ENCODE peak calls at places on chromosome 3, in nine cellular contexts. V is GM23338, P is HL-60, B is A549, J is Panc1, S is GM12878, N is K562, D is HepG2, F is HCT116. X is an unnamed sample.

GRCh38 chr3:158617982-158618875 is 26.1 kb upstream of the GFM1 start:
- DNase-seq in D (no peak), P (no peak), B (no peak), F (peak; percentile 1), V (peak; percentile 21), J (no peak), S (no peak), N (no peak), X (no peak)

GRCh38 chr3:109115451-109115850 is 2.5 kb downstream of the MORC1 start:
- DNase-seq in S (no peak), V (no peak), F (no peak), N (no peak), J (no peak), D (no peak), P (no peak), B (no peak), X (no peak)

GRCh38 chr3:161413127-161413854 is 42.0 kb upstream of the SPTSSB start:
- DNase-seq in V (no peak), J (no peak), N (no peak), D (no peak), F (no peak), S (no peak), B (no peak), P (no peak), X (no peak)

GRCh38 chr3:115068799-115069198 is 78.3 kb downstream of the ZBTB20 start:
- DNase-seq in B (no peak), S (no peak), P (no peak), D (no peak), J (no peak), F (no peak), V (no peak), N (no peak), X (no peak)

GRCh38 chr3:127652246-127652995 is 20.3 kb upstream of the ABTB1 start:
- DNase-seq in N (peak; percentile 49), J (peak; percentile 36), B (peak; percentile 70), V (peak; percentile 91), S (no peak), D (peak; percentile 37), P (peak; percentile 40), F (peak; percentile 41), X (peak; percentile 79)

GRCh38 chr3:40387001-40387894 is at the start of gene ENTPD3:
- DNase-seq in N (peak; percentile 82), D (no peak), P (no peak), F (no peak), V (peak; percentile 87), B (no peak), S (no peak), J (no peak), X (peak; percentile 46)

GRCh38 chr3:58608648-58609047 is 31.5 kb upstream of the FAM107A start:
- DNase-seq in V (no peak), B (no peak), P (no peak), F (no peak), D (no peak), J (no peak), S (no peak), N (no peak), X (no peak)

GRCh38 chr3:46107682-46108081 is 80.4 kb upstream of the XCR1 start:
- DNase-seq in V (no peak), D (no peak), J (no peak), B (no peak), S (no peak), N (no peak), P (no peak), F (no peak), X (no peak)

GRCh38 chr3:118884748-118885206 is 149.9 kb downstream of the IGSF11 start:
- DNase-seq in P (peak; percentile 54), D (peak; percentile 18), V (peak; percentile 74), S (no peak), B (peak; percentile 40), N (peak; percentile 32), F (peak; percentile 23), J (peak; percentile 43), X (peak; percentile 57)

GRCh38 chr3:97692831-97693230 is 71.7 kb upstream of the ARL6 start:
- DNase-seq in J (no peak), B (no peak), V (no peak), N (no peak), P (no peak), S (no peak), F (no peak), D (no peak), X (no peak)

GRCh38 chr3:11551019-11551418 is 92.7 kb downstream of the VGLL4 start:
- DNase-seq in F (no peak), N (no peak), V (no peak), S (no peak), P (no peak), B (no peak), J (no peak), D (no peak), X (no peak)

GRCh38 chr3:96756516-96756915 is 57.9 kb upstream of the EPHA6 start:
- DNase-seq in F (no peak), V (no peak), P (no peak), D (peak; percentile 18), B (no peak), N (no peak), J (no peak), S (no peak), X (no peak)

GRCh38 chr3:41327718-41328117 is 128.4 kb downstream of the CTNNB1 start:
- DNase-seq in D (no peak), J (no peak), F (no peak), P (no peak), B (no peak), V (no peak), N (no peak), S (no peak), X (no peak)

GRCh38 chr3:52233968-52234367 is 5.0 kb downstream of the TWF2 start:
- DNase-seq in F (no peak), J (no peak), V (no peak), P (no peak), D (no peak), S (no peak), B (no peak), N (no peak), X (no peak)

GRCh38 chr3:123344175-123344908 is 104.5 kb downstream of the ADCY5 start:
- DNase-seq in S (no peak), N (no peak), F (no peak), P (no peak), B (no peak), V (peak; percentile 45), D (no peak), J (no peak), X (no peak)

GRCh38 chr3:171192176-171192854 is 165.8 kb upstream of the SLC2A2 start:
- DNase-seq in P (no peak), S (no peak), V (no peak), B (peak; percentile 1), N (peak; percentile 81), F (peak; percentile 92), J (no peak), D (no peak), X (no peak)

GRCh38 chr3:71461749-71462483 is 121.6 kb downstream of the FOXP1 start:
- DNase-seq in V (no peak), D (no peak), B (no peak), N (no peak), P (no peak), J (no peak), F (no peak), S (no peak), X (no peak)

GRCh38 chr3:133882986-133883586 is 12.6 kb downstream of the RAB6B start:
- DNase-seq in S (no peak), P (no peak), B (no peak), N (no peak), V (no peak), J (no peak), F (no peak), D (no peak), X (no peak)

GRCh38 chr3:4351164-4351855 is 48.1 kb downstream of the SETMAR start:
- DNase-seq in P (peak; percentile 14), S (no peak), F (no peak), B (no peak), D (no peak), N (peak; percentile 71), J (no peak), V (no peak), X (no peak)

GRCh38 chr3:18868911-18869689 is 279.2 kb upstream of the KCNH8 start:
- DNase-seq in F (no peak), B (no peak), N (no peak), V (no peak), S (no peak), J (no peak), D (no peak), P (no peak), X (no peak)

DNA sequence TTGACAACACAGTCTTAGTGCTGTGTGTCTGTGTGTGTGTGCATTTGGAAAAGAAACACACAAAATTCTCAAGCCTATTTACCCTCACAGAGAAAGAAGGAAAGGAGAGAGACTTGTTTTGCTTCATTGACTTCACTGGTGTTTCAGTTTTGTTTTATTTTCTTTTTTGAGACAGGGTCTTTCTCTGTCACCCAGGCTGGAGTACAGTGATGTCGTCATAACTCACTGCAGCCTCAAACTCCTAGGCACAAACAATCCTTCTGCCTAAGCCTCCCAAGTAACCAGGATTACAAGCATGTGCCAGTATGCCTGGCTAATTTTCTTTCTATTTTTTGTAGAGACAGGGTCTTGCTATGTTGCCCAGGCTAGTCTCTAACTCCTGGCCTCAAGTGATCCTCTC is 636.9 kb downstream of the TAFA4 start:
- DNase-seq in J (no peak), V (no peak), F (no peak), P (no peak), S (no peak), D (no peak), B (no peak), N (no peak), X (no peak)
- TF ChIP-seq REST in J (no peak), V (no peak), F (no peak), P (no peak), S (no peak), D (no peak), B (no peak), N (no peak), X (no peak)

DNA sequence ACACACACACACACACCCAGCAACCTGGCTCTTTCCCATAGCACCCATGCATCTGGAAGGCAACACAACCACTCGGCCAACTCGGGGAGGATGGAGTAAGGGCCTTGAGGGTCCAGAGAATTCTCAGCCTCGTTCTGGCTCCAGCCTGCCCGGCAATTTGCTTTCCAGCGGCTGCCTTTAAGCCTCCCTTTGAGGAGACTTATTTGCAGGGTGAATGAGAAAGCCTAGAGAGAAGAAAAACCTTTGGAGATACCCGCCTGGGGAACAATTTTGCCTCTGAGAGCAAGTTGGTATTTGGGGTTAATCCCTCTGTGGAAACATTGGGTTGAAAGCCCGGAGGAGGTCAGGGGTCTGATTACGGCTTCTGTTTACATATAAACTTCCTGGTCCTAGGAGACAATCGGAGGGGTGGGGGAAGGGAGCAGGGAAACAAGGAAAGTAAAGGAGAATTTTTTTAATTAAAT is 160.8 kb upstream of the HES1 start:
- DNase-seq in N (no peak), V (peak; percentile 72), D (peak; percentile 4), S (no peak), J (no peak), B (no peak), P (no peak), F (no peak), X (no peak)
- TF ChIP-seq REST in N (no peak), V (no peak), D (no peak), S (no peak), J (no peak), B (no peak), P (no peak), F (no peak), X (no peak)

GRCh38 chr3:149207475-149207874 is 14.2 kb downstream of the CP start:
- DNase-seq in J (no peak), N (no peak), F (no peak), S (no peak), B (no peak), D (no peak), V (no peak), P (no peak), X (no peak)
- TF ChIP-seq REST in J (no peak), N (no peak), F (no peak), S (no peak), B (no peak), D (no peak), V (no peak), P (no peak), X (no peak)

GRCh38 chr3:179098388-179099077 is 26.9 kb upstream of the ZMAT3 start:
- DNase-seq in N (peak; percentile 49), S (no peak), P (no peak), F (no peak), D (no peak), V (no peak), B (no peak), J (no peak), X (no peak)
- TF ChIP-seq REST in N (no peak), S (no peak), P (no peak), F (no peak), D (no peak), V (no peak), B (no peak), J (no peak), X (no peak)